ENCODE peak calls at places on chromosomes 1 and 21, in four cellular contexts. One of them, this sample, is unnamed.
A peak's percentile ranks its signal among the peaks of the same experiment; 100 is the strongest.

GRCh38 chr1:247496581-247497285 is 38.8 kb upstream of the OR2B11 start:
- DNase-seq in GM23248: peak; percentile 3
- DNase-seq in right atrium auricular region: no peak
- DNase-seq in hippocampal formation: no peak
- DNase-seq in this sample: no peak

GRCh38 chr1:214473392-214473791 is 78.0 kb downstream of the PTPN14 start:
- DNase-seq in hippocampal formation: no peak
- DNase-seq in right atrium auricular region: no peak
- DNase-seq in GM23248: peak; percentile 86
- DNase-seq in this sample: no peak

GRCh38 chr1:22607154-22607553 is 29.3 kb upstream of the C1QA start:
- DNase-seq in GM23248: no peak
- DNase-seq in hippocampal formation: no peak
- DNase-seq in right atrium auricular region: no peak
- DNase-seq in this sample: no peak

GRCh38 chr1:6045561-6045960 is at the start of gene KCNAB2:
- DNase-seq in right atrium auricular region: no peak
- DNase-seq in hippocampal formation: no peak
- DNase-seq in GM23248: no peak
- DNase-seq in this sample: no peak

GRCh38 chr1:24022611-24023359 is 42.7 kb upstream of the SRSF10 start:
- DNase-seq in right atrium auricular region: no peak
- DNase-seq in GM23248: peak; percentile 92
- DNase-seq in hippocampal formation: no peak
- DNase-seq in this sample: no peak

GRCh38 chr1:36199934-36200741 is 24.1 kb upstream of the THRAP3 start:
- DNase-seq in hippocampal formation: no peak
- DNase-seq in right atrium auricular region: peak; percentile 73
- DNase-seq in GM23248: peak; percentile 71
- DNase-seq in this sample: peak; percentile 20

GRCh38 chr1:108079550-108079949 is 114.6 kb upstream of the VAV3 start:
- DNase-seq in hippocampal formation: no peak
- DNase-seq in right atrium auricular region: no peak
- DNase-seq in GM23248: no peak
- DNase-seq in this sample: no peak

GRCh38 chr1:232149302-232150201 is 480.4 kb downstream of the SIPA1L2 start:
- DNase-seq in GM23248: peak; percentile 68
- DNase-seq in hippocampal formation: no peak
- DNase-seq in right atrium auricular region: no peak
- DNase-seq in this sample: no peak

GRCh38 chr21:31557956-31558838 is 101.3 kb upstream of the SOD1 start:
- DNase-seq in hippocampal formation: no peak
- DNase-seq in right atrium auricular region: no peak
- DNase-seq in GM23248: peak; percentile 9
- DNase-seq in this sample: peak; percentile 57

GRCh38 chr1:219171192-219171935 is 2.3 kb upstream of the LYPLAL1 start:
- DNase-seq in GM23248: peak; percentile 8
- DNase-seq in right atrium auricular region: no peak
- DNase-seq in hippocampal formation: no peak
- DNase-seq in this sample: no peak

GRCh38 chr1:36847761-36848160 is 186.6 kb downstream of the GRIK3 start:
- DNase-seq in right atrium auricular region: no peak
- DNase-seq in GM23248: no peak
- DNase-seq in hippocampal formation: no peak
- DNase-seq in this sample: no peak

GRCh38 chr1:24762133-24762676 is 17.0 kb downstream of the CLIC4 start:
- DNase-seq in right atrium auricular region: no peak
- DNase-seq in hippocampal formation: no peak
- DNase-seq in GM23248: peak; percentile 78
- DNase-seq in this sample: no peak

GRCh38 chr1:45971922-45972321 is 160.5 kb downstream of the PIK3R3 start:
- DNase-seq in right atrium auricular region: no peak
- DNase-seq in GM23248: no peak
- DNase-seq in hippocampal formation: no peak
- DNase-seq in this sample: no peak

GRCh38 chr1:223233410-223234163 is 90.5 kb upstream of the TLR5 start:
- DNase-seq in GM23248: peak; percentile 92
- DNase-seq in right atrium auricular region: no peak
- DNase-seq in hippocampal formation: no peak
- DNase-seq in this sample: no peak

GRCh38 chr1:24297187-24297851 is 21.8 kb upstream of the GRHL3 start:
- DNase-seq in right atrium auricular region: no peak
- DNase-seq in GM23248: no peak
- DNase-seq in hippocampal formation: no peak
- DNase-seq in this sample: no peak

GRCh38 chr1:61142726-61143500 is 60.6 kb downstream of the NFIA start:
- DNase-seq in hippocampal formation: no peak
- DNase-seq in right atrium auricular region: no peak
- DNase-seq in GM23248: peak; percentile 40
- DNase-seq in this sample: no peak

GRCh38 chr21:35579520-35580293 is 480.6 kb downstream of the SETD4 start:
- DNase-seq in GM23248: peak; percentile 16
- DNase-seq in right atrium auricular region: no peak
- DNase-seq in hippocampal formation: no peak
- DNase-seq in this sample: no peak

GRCh38 chr1:201329286-201329685 is 46.0 kb downstream of the PKP1 start:
- DNase-seq in right atrium auricular region: no peak
- DNase-seq in GM23248: peak; percentile 60
- DNase-seq in hippocampal formation: no peak
- DNase-seq in this sample: no peak

GRCh38 chr1:158686430-158687009 is at the start of gene SPTA1:
- DNase-seq in hippocampal formation: no peak
- DNase-seq in right atrium auricular region: no peak
- DNase-seq in GM23248: peak; percentile 28
- DNase-seq in this sample: no peak

GRCh38 chr1:8698012-8698411 is 119.4 kb downstream of the RERE start:
- DNase-seq in right atrium auricular region: no peak
- DNase-seq in GM23248: no peak
- DNase-seq in hippocampal formation: no peak
- DNase-seq in this sample: no peak

GRCh38 chr1:45953934-45954333 is 150.5 kb downstream of the MAST2 start:
- DNase-seq in right atrium auricular region: no peak
- DNase-seq in GM23248: peak; percentile 46
- DNase-seq in hippocampal formation: no peak
- DNase-seq in this sample: no peak

GRCh38 chr21:30408782-30409494 is 13.1 kb downstream of the KRTAP13-1 start:
- DNase-seq in GM23248: peak; percentile 49
- DNase-seq in right atrium auricular region: no peak
- DNase-seq in hippocampal formation: no peak
- DNase-seq in this sample: peak; percentile 12

GRCh38 chr21:42113926-42114409 is 42.9 kb downstream of the UMODL1 start:
- DNase-seq in hippocampal formation: no peak
- DNase-seq in GM23248: peak; percentile 88
- DNase-seq in right atrium auricular region: no peak
- DNase-seq in this sample: no peak

GRCh38 chr1:174301295-174302077 is 142.2 kb downstream of the RABGAP1L start:
- DNase-seq in GM23248: no peak
- DNase-seq in right atrium auricular region: no peak
- DNase-seq in hippocampal formation: no peak
- DNase-seq in this sample: no peak

GRCh38 chr21:46096997-46097825 is 701 bp upstream of the COL6A2 start:
- DNase-seq in hippocampal formation: no peak
- DNase-seq in GM23248: peak; percentile 60
- DNase-seq in right atrium auricular region: peak; percentile 55
- DNase-seq in this sample: no peak

GRCh38 chr1:61807606-61808005 is 65.3 kb downstream of the PATJ start:
- DNase-seq in right atrium auricular region: no peak
- DNase-seq in hippocampal formation: no peak
- DNase-seq in GM23248: no peak
- DNase-seq in this sample: no peak

GRCh38 chr1:29122662-29122986 is 1.1 kb downstream of the TMEM200B start:
- DNase-seq in right atrium auricular region: peak; percentile 75
- DNase-seq in hippocampal formation: no peak
- DNase-seq in GM23248: peak; percentile 96
- DNase-seq in this sample: no peak

GRCh38 chr1:234683856-234684632 is 74.1 kb upstream of the IRF2BP2 start:
- DNase-seq in hippocampal formation: no peak
- DNase-seq in GM23248: peak; percentile 89
- DNase-seq in right atrium auricular region: peak; percentile 87
- DNase-seq in this sample: peak; percentile 24

GRCh38 chr1:214801191-214801590 is 198.2 kb downstream of the CENPF start:
- DNase-seq in right atrium auricular region: no peak
- DNase-seq in GM23248: peak; percentile 65
- DNase-seq in hippocampal formation: no peak
- DNase-seq in this sample: no peak

GRCh38 chr1:169608231-169608630 is 21.7 kb downstream of the SELP start:
- DNase-seq in right atrium auricular region: no peak
- DNase-seq in GM23248: no peak
- DNase-seq in hippocampal formation: no peak
- DNase-seq in this sample: no peak